ENCODE peak calls at places on chromosomes 6 and 20, in five cellular contexts. Q is H1, F is right cardiac atrium, V is BJ, T is HTR-8/SVneo. Z is an unnamed sample.

GRCh38 chr6:169843991-169844390 is 92.6 kb downstream of the ERMARD start:
- DNase-seq in Q (no peak), F (no peak), V (no peak), T (no peak), Z (no peak)

GRCh38 chr20:44393608-44394519 is 38.4 kb downstream of the HNF4A start:
- DNase-seq in Q (no peak), F (no peak), V (no peak), T (no peak), Z (no peak)

GRCh38 chr20:23235173-23236027 is 115.2 kb upstream of the NXT1 start:
- DNase-seq in Q (peak), F (peak), V (no peak), T (no peak), Z (no peak)

GRCh38 chr6:63263456-63263855 is 52.2 kb downstream of the FKBP1C start:
- DNase-seq in Q (no peak), F (no peak), V (no peak), T (no peak), Z (no peak)

GRCh38 chr6:53466257-53466656 is 78.6 kb downstream of the GCLC start:
- DNase-seq in Q (no peak), F (no peak), V (no peak), T (no peak), Z (no peak)

GRCh38 chr6:87407531-87407895 is 259 bp upstream of the CFAP206 start:
- DNase-seq in Q (no peak), F (no peak), V (no peak), T (no peak), Z (no peak)

GRCh38 chr6:71502961-71503360 is 214.3 kb downstream of the OGFRL1 start:
- DNase-seq in Q (no peak), F (no peak), V (no peak), T (no peak), Z (no peak)

GRCh38 chr20:51534764-51535386 is 7.6 kb downstream of the NFATC2 start:
- DNase-seq in Q (no peak), F (no peak), V (no peak), T (no peak), Z (no peak)

GRCh38 chr20:1528811-1529210 is 28.7 kb downstream of the SIRPD start:
- DNase-seq in Q (no peak), F (no peak), V (no peak), T (peak), Z (no peak)

GRCh38 chr6:100493206-100493888 is 28.6 kb upstream of the SIM1 start:
- DNase-seq in Q (no peak), F (no peak), V (no peak), T (no peak), Z (no peak)

GRCh38 chr20:63590218-63591146 is 16.4 kb upstream of the HELZ2 start:
- DNase-seq in Q (no peak), F (no peak), V (no peak), T (no peak), Z (no peak)

GRCh38 chr6:89475634-89476033 is 42.7 kb downstream of the ANKRD6 start:
- DNase-seq in Q (no peak), F (no peak), V (no peak), T (no peak), Z (no peak)

GRCh38 chr6:29747688-29748250 is 24.5 kb downstream of the HLA-F start:
- DNase-seq in Q (no peak), F (no peak), V (no peak), T (no peak), Z (peak)

GRCh38 chr20:4064118-4064962 is 49.0 kb upstream of the RNF24 start:
- DNase-seq in Q (peak), F (peak), V (peak), T (peak), Z (no peak)

GRCh38 chr6:121439456-121440250 is 4.2 kb downstream of the GJA1 start:
- DNase-seq in Q (no peak), F (no peak), V (no peak), T (no peak), Z (no peak)

GRCh38 chr6:135353113-135353512 is 144.4 kb downstream of the AHI1 start:
- DNase-seq in Q (no peak), F (no peak), V (no peak), T (no peak), Z (no peak)

GRCh38 chr20:46414608-46415007 is 8.2 kb upstream of the ELMO2 start:
- DNase-seq in Q (no peak), F (no peak), V (no peak), T (no peak), Z (no peak)

GRCh38 chr20:34552569-34552968 is 5.9 kb upstream of the MAP1LC3A start:
- DNase-seq in Q (no peak), F (no peak), V (no peak), T (no peak), Z (no peak)

GRCh38 chr20:21031666-21032065 is 74.5 kb downstream of the LINC00237 start:
- DNase-seq in Q (no peak), F (no peak), V (no peak), T (no peak), Z (no peak)

GRCh38 chr6:47137073-47137472 is 94.9 kb upstream of the ADGRF1 start:
- DNase-seq in Q (no peak), F (no peak), V (no peak), T (no peak), Z (no peak)

GRCh38 chr6:170110201-170111140 is 180.4 kb downstream of the DLL1 start:
- DNase-seq in Q (peak), F (peak), V (no peak), T (no peak), Z (no peak)

GRCh38 chr6:5865492-5866031 is 141.2 kb downstream of the NRN1 start:
- DNase-seq in Q (no peak), F (no peak), V (no peak), T (no peak), Z (no peak)

GRCh38 chr6:90000864-90001731 is 106.8 kb downstream of the GJA10 start:
- DNase-seq in Q (no peak), F (no peak), V (no peak), T (no peak), Z (no peak)

GRCh38 chr6:7997311-7997710 is 66.9 kb downstream of the BLOC1S5 start:
- DNase-seq in Q (no peak), F (no peak), V (no peak), T (no peak), Z (no peak)